ENCODE peak calls at places on chromosomes 2 and 18, in five cellular contexts. W is cardiac fibroblast, T is tibial nerve, G is IMR-90, M is endothelial cell. L is an unnamed sample.

GRCh38 chr2:207879536-207879935 is 109.8 kb upstream of the FZD5 start:
- DNase-seq in W (no peak), T (no peak), G (peak), M (no peak), L (peak)

GRCh38 chr2:237352279-237352845 is 61.6 kb downstream of the COL6A3 start:
- DNase-seq in W (peak), T (no peak), G (no peak), M (no peak), L (peak)

GRCh38 chr2:236546561-236546961 is 23.1 kb upstream of the ACKR3 start:
- DNase-seq in W (no peak), T (no peak), G (no peak), M (no peak), L (no peak)

GRCh38 chr2:205914736-205915510 is 171.1 kb downstream of the INO80D start:
- DNase-seq in W (no peak), T (no peak), G (peak), M (no peak), L (no peak)

GRCh38 chr18:73791081-73791480 is 356.6 kb downstream of the FBXO15 start:
- DNase-seq in W (no peak), T (no peak), G (peak), M (no peak), L (peak)

GRCh38 chr2:84946204-84947009 is 24.6 kb upstream of the KCMF1 start:
- DNase-seq in W (peak), T (no peak), G (peak), M (no peak), L (peak)

GRCh38 chr2:30213326-30213725 is 18.0 kb upstream of the LBH start:
- DNase-seq in W (no peak), T (no peak), G (no peak), M (no peak), L (no peak)

GRCh38 chr2:11861044-11861443 is 114.6 kb downstream of the LPIN1 start:
- DNase-seq in W (no peak), T (no peak), G (no peak), M (no peak), L (no peak)

GRCh38 chr2:170288859-170289258 is 110.9 kb downstream of the MYO3B start:
- DNase-seq in W (no peak), T (no peak), G (no peak), M (no peak), L (no peak)

GRCh38 chr18:24656571-24656971 is 196.1 kb downstream of the HRH4 start:
- DNase-seq in W (no peak), T (no peak), G (peak), M (no peak), L (peak)

GRCh38 chr18:46575851-46576250 is 81.2 kb downstream of the LOXHD1 start:
- DNase-seq in W (no peak), T (no peak), G (no peak), M (no peak), L (no peak)

GRCh38 chr2:172335731-172336130 is 91.7 kb upstream of the ITGA6 start:
- DNase-seq in W (no peak), T (no peak), G (no peak), M (no peak), L (no peak)

GRCh38 chr18:79677221-79677620 is 2.4 kb upstream of the CTDP1 start:
- DNase-seq in W (no peak), T (no peak), G (no peak), M (no peak), L (no peak)

GRCh38 chr18:79679552-79680099 is at the start of gene CTDP1:
- DNase-seq in W (peak), T (peak), G (peak), M (peak), L (peak)

GRCh38 chr18:79680100-79680879 is 687 bp downstream of the CTDP1 start:
- DNase-seq in W (peak), T (no peak), G (peak), M (peak), L (peak)

GRCh38 chr18:79677840-79678239 is 1.8 kb upstream of the CTDP1 start:
- DNase-seq in W (no peak), T (no peak), G (no peak), M (no peak), L (no peak)

GRCh38 chr18:79678665-79679551 is 695 bp upstream of the CTDP1 start:
- DNase-seq in W (peak), T (peak), G (peak), M (peak), L (peak)
- TF ChIP-seq CTCF in W (no peak), T (no peak), G (no peak), M (no peak), L (no peak)

DNA sequence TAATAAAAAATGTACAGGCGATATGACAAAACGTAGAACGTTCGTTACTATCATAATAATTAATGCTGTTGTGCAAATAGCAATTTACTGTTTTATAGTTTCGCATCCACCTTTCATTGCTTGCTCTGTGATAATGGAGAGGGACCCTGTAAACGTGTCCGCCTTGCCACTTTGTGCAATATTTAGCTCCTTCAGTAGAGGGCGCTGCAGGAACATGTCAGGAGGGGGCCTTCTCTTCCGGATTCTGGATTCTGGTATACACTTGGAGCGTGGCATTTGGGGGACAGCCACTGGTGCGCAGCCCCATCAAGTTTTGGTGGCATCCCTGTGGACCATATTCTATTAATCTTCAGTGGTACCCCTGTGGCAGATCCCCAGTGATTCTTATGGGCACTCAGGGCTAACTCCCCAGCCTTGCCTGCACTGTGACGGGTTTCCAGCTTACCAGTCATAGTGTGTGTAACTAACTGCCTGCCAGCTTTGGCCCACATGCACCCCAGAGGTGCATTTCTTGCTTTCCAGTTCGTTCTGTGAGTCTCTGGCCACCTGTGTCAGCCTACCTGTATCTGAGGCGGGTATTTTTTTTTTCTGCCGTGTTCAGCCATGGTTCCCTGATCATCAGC is 140.3 kb downstream of the CYRIA start:
- DNase-seq in W (peak), T (no peak), G (no peak), M (peak), L (peak)
- TF ChIP-seq CTCF in W (peak), T (no peak), G (peak), M (peak), L (peak)

GRCh38 chr2:121735520-121736074 is 1.1 kb downstream of the NIFK start:
- DNase-seq in W (peak), T (no peak), G (no peak), M (no peak), L (peak)
- TF ChIP-seq CTCF in W (no peak), T (no peak), G (peak), M (no peak), L (no peak)

GRCh38 chr2:70460333-70460732 is 93.3 kb downstream of the TGFA start:
- DNase-seq in W (no peak), T (no peak), G (no peak), M (no peak), L (no peak)
- TF ChIP-seq CTCF in W (no peak), T (no peak), G (no peak), M (no peak), L (no peak)

L was measured in fibroblast of mammary gland.